ENCODE peak calls at places on chromosome 16, in four cellular contexts. G is left colon, R is A549, Y is NCI-H1048. X is an unnamed sample.

GRCh38 chr16:63447121-63447520 is 1410.9 kb upstream of the CDH8 start:
- DNase-seq in G (no peak), R (no peak), Y (no peak), X (no peak)

GRCh38 chr16:57314161-57314785 is 29.8 kb upstream of the PLLP start:
- DNase-seq in G (no peak), R (no peak), Y (no peak), X (no peak)

GRCh38 chr16:57764341-57765159 is 29.0 kb downstream of the KATNB1 start:
- DNase-seq in G (no peak), R (peak), Y (no peak), X (peak)

GRCh38 chr16:81586421-81586820 is 141.8 kb downstream of the CMIP start:
- DNase-seq in G (no peak), R (no peak), Y (no peak), X (peak)

GRCh38 chr16:67456383-67457140 is 24.4 kb downstream of the ATP6V0D1 start:
- DNase-seq in G (peak), R (peak), Y (no peak), X (no peak)

GRCh38 chr16:69706256-69706974 is 19.9 kb downstream of the NQO1 start:
- DNase-seq in G (no peak), R (no peak), Y (no peak), X (no peak)

GRCh38 chr16:58197314-58198012 is 443 bp downstream of the CSNK2A2 start:
- DNase-seq in G (no peak), R (no peak), Y (no peak), X (no peak)

GRCh38 chr16:66977341-66978113 is 10.9 kb upstream of the CES4A start:
- DNase-seq in G (peak), R (peak), Y (no peak), X (peak)

GRCh38 chr16:89261691-89262563 is 44.4 kb downstream of the ZNF778 start:
- DNase-seq in G (no peak), R (no peak), Y (no peak), X (no peak)

GRCh38 chr16:78130083-78130608 is 30.7 kb downstream of the WWOX start:
- DNase-seq in G (no peak), R (no peak), Y (no peak), X (no peak)

GRCh38 chr16:57260294-57260929 is 15.4 kb downstream of the ARL2BP start:
- DNase-seq in G (no peak), R (no peak), Y (no peak), X (peak)

GRCh38 chr16:79081292-79082066 is 519.1 kb downstream of the MAF start:
- DNase-seq in G (no peak), R (no peak), Y (no peak), X (no peak)

GRCh38 chr16:75282811-75283281 is 31.4 kb upstream of the BCAR1 start:
- DNase-seq in G (no peak), R (no peak), Y (no peak), X (peak)

GRCh38 chr16:73268311-73268997 is 220.5 kb upstream of the ZFHX3 start:
- DNase-seq in G (no peak), R (peak), Y (no peak), X (no peak)

GRCh38 chr16:85473909-85474640 is 139.0 kb upstream of the GSE1 start:
- DNase-seq in G (no peak), R (no peak), Y (no peak), X (no peak)

GRCh38 chr16:75745242-75745641 is 19.0 kb upstream of the CPHXL start:
- DNase-seq in G (no peak), R (no peak), Y (no peak), X (no peak)

GRCh38 chr16:57528499-57529323 is 7.7 kb downstream of the CCDC102A start:
- DNase-seq in G (peak), R (no peak), Y (no peak), X (no peak)

GRCh38 chr16:48535369-48535787 is 74.6 kb downstream of the N4BP1 start:
- DNase-seq in G (no peak), R (no peak), Y (no peak), X (no peak)

GRCh38 chr16:81996664-81997529 is 14.4 kb downstream of the SDR42E1 start:
- DNase-seq in G (no peak), R (peak), Y (no peak), X (peak)